ENCODE peak calls at places on chromosomes 4 and X, in seven cellular contexts. W, X, Y, P, E, M and U are unnamed samples.

GRCh38 chrX:53357799-53358530 is 64.5 kb downstream of the SMC1A start:
- DNase-seq in W (no peak), X (no peak), Y (no peak), P (no peak), E (no peak), M (peak), U (no peak)

GRCh38 chr4:151409470-151410313 is 716 bp downstream of the FHIP1A start:
- DNase-seq in W (no peak), X (peak), Y (peak), P (peak), E (peak), M (no peak), U (no peak)

GRCh38 chr4:38333219-38333618 is 330.8 kb upstream of the KLF3 start:
- DNase-seq in W (no peak), X (no peak), Y (no peak), P (no peak), E (no peak), M (no peak), U (no peak)

GRCh38 chrX:38968344-38968743 is 167.1 kb downstream of the MID1IP1 start:
- DNase-seq in W (no peak), X (no peak), Y (no peak), P (no peak), E (no peak), M (no peak), U (no peak)

GRCh38 chr4:87444741-87445140 is 22.4 kb downstream of the NUDT9 start:
- DNase-seq in W (no peak), X (no peak), Y (no peak), P (no peak), E (no peak), M (no peak), U (no peak)

GRCh38 chrX:71099736-71100135 is 4.1 kb downstream of the FOXO4 start:
- DNase-seq in W (no peak), X (no peak), Y (no peak), P (no peak), E (no peak), M (no peak), U (no peak)

GRCh38 chrX:68997911-68998310 is 167.3 kb downstream of the PJA1 start:
- DNase-seq in W (peak), X (no peak), Y (peak), P (peak), E (peak), M (no peak), U (peak)

GRCh38 chr4:156781852-156782251 is 189.7 kb downstream of the PDGFC start:
- DNase-seq in W (no peak), X (no peak), Y (no peak), P (no peak), E (no peak), M (peak), U (no peak)

GRCh38 chrX:134460861-134461218 is 875 bp downstream of the HPRT1 start:
- DNase-seq in W (no peak), X (no peak), Y (no peak), P (no peak), E (no peak), M (peak), U (no peak)

DNA sequence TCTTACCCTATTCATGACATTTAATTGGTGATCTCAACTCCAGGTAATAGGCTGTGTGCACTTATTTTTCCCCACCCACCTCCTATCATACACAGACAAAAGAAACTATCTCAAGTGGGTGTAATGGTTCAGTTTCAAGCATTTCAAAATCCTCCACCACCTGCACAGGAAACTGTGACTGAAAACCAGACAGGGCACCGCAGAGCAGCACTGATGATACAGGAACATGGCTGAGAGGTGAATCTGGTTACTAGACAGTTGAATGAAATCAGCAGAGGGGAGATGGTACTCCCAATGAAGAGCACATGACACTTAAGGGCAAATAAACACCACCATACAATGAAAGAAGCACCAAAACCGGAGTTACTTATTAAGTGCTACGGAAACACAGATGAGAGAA is 78.4 kb downstream of the CAMK2D start:
- DNase-seq in W (no peak), X (no peak), Y (peak), P (no peak), E (no peak), M (no peak), U (no peak)
- TF ChIP-seq EP300 in W (no peak), X (no peak), Y (no peak), P (no peak), E (no peak), M (no peak), U (no peak)

DNA sequence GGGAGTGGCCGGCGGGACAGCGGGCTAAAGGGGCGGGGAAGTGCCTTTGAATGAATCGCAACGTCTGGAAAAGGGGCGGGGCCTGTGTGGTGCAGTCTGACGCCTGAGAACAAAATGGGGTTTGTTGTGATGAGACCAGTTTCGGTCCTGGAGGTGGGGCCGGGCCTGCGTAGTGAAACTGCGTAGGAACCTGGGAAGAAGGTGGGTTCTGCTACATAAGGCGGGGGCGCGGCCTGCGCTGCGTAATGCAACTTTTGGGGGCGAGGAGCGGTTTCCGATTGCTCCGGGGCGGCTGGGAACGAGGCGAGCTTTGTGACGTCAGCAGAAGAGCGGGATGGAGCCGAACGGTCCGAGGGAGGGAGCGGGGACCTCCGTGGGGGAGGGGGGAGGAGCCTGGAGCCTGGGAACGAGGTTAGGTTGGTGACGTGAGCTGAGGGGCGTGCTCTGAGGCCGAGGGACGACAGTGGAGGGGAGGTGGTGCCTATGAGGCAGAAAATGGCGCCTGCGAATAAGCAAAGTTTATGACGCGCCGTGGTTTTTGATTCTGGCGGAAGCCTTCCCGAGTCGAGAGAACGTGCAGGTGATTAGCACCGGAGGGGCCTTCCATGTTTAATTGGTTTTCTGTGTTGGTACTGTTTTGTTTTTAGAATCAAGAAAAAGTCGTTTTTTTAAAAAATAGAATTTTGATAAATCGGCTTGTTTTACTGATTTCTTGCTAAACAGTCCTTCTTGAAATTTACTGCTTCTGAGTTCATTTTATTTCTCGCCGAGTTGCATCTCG is 714 bp downstream of the USP11 start:
- DNase-seq in W (peak), X (peak), Y (peak), P (peak), E (peak), M (peak), U (peak)
- TF ChIP-seq POLR2A in W (peak), X (peak), Y (peak), P (no peak), E (no peak), M (peak), U (no peak)

GRCh38 chrX:65933085-65933589 is 106.7 kb downstream of the VSIG4 start:
- DNase-seq in W (no peak), X (no peak), Y (no peak), P (no peak), E (no peak), M (no peak), U (no peak)

GRCh38 chrX:65928522-65928921 is 111.4 kb downstream of the VSIG4 start:
- DNase-seq in W (no peak), X (no peak), Y (no peak), P (no peak), E (no peak), M (no peak), U (no peak)

DNA sequence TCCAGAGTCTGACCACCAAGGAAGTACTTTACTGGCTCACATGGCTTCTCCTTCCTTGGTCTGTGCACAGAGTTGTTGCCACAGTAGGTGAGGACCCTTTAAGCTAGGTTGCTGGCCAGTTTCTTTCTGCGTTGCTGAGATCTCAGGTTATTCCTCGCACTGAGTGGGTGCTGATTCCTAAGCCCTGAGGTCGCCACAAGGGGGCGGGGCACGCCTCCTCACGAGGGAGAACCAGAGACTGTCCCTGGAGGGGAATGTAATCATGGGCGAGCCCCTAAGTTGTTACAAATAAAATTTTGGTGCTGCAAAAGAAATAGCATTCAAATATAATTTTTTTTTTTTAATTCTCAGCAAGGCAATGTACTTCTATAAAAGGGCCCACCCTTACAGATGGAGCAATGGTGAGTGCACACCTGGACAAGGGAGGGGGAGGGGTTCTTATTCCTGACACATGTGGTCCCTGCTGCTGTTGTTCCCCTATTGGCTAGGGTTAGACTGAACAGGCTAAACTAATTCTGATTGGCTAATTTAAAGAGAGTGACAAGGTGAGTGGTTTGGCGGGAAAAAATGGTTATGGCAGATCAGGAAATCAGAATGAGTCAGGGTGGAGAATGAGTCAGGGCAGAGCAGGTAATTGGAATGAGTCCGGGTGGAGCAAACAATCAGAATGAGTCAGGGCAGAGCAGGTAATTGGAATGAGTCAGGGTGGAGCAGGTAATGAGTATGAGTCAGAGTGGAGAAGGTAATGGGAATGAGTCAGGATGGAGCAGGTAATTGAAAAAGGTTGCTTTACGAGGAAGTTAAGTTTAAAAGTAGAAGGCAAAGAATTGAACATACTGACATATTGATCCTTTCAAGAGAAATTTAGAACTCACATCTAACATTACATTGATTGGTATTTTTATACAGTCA is 107.5 kb downstream of the VSIG4 start:
- DNase-seq in W (no peak), X (peak), Y (peak), P (no peak), E (no peak), M (peak), U (no peak)
- TF ChIP-seq EP300 in W (no peak), X (no peak), Y (no peak), P (no peak), E (no peak), M (no peak), U (no peak)

DNA sequence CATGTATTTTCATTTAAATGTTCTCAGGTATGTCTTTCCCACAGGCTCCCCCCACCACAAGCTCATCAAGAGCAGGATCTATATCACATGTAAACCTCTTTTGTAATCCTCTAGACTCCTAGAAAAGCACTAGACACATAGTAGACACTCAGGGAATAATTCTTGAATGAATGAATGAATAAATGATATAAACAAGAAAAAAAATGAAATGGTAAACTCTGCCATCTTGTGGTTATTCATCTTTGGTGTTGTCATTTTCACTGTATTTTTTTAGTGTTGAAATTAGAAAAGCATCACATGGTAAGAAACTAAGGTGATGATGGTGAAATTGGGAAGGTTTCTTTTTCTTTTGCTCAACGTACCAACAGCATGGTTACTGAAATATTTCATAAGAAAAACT is 34.2 kb upstream of the C1GALT1C1 start:
- DNase-seq in W (no peak), X (no peak), Y (no peak), P (no peak), E (no peak), M (peak), U (no peak)
- TF ChIP-seq POLR2A in W (no peak), X (no peak), Y (no peak), P (no peak), E (no peak), M (no peak), U (no peak)

DNA sequence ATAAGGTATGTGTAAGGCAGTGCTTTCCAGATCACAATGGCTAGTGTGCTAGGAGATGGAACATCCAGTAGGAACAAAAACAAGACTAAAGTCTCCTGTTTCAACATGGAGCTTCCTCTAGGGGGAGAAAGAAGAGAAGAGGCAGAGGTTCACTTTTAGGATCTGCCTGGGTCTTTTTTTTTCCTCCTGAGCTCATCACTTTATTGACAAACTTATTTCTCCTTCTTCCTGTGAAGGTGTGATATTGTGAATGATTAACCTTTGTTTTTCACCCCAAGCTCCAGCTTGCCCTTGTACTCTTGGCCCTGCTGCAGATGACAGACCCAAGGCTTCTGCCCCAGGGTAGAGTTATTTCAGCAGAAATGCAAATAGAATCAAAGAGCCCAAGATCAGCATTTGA is 13.5 kb downstream of the PAGE4 start:
- DNase-seq in W (no peak), X (peak), Y (no peak), P (no peak), E (no peak), M (no peak), U (no peak)
- TF ChIP-seq EP300 in W (no peak), X (no peak), Y (no peak), P (no peak), E (no peak), M (no peak), U (no peak)

GRCh38 chrX:48891402-48892288 is 5.9 kb downstream of the TIMM17B start:
- DNase-seq in W (peak), X (peak), Y (peak), P (peak), E (peak), M (peak), U (peak)
- TF ChIP-seq POLR2A in W (no peak), X (peak), Y (peak), P (no peak), E (no peak), M (peak), U (no peak)